ENCODE peak calls at places on chromosomes 12 and 14, in eight cellular contexts. Q, B, F, S, L, T, P and C are unnamed samples.
A peak's percentile ranks its signal among the peaks of the same experiment; 100 is the strongest.

GRCh38 chr12:42126963-42127362 is 17.7 kb downstream of the GXYLT1 start:
- DNase-seq in F (no peak), L (no peak), Q (no peak), P (no peak), T (no peak), S (no peak), B (no peak), C (no peak)

GRCh38 chr12:5984873-5985272 is 39.8 kb upstream of the ANO2 start:
- DNase-seq in S (no peak), F (no peak), Q (no peak), L (no peak), B (no peak), T (no peak), P (no peak), C (no peak)

GRCh38 chr12:19704966-19705365 is 265.7 kb downstream of the AEBP2 start:
- DNase-seq in B (no peak), T (no peak), Q (no peak), P (no peak), F (no peak), L (no peak), S (no peak), C (no peak)

GRCh38 chr12:132143328-132144071 is 619 bp downstream of the DDX51 start:
- DNase-seq in F (no peak), L (no peak), S (peak; percentile 69), Q (no peak), B (no peak), T (no peak), P (no peak), C (peak; percentile 45)

GRCh38 chr12:3432176-3432742 is 58.7 kb upstream of the PRMT8 start:
- DNase-seq in P (no peak), S (no peak), T (no peak), B (no peak), Q (no peak), F (no peak), L (no peak), C (no peak)

GRCh38 chr12:122336015-122336946 is 70.0 kb upstream of the VPS33A start:
- DNase-seq in P (no peak), L (peak; percentile 32), T (peak; percentile 52), Q (no peak), B (no peak), F (peak; percentile 46), S (no peak), C (no peak)

GRCh38 chr12:121514184-121514742 is 66.6 kb downstream of the KDM2B start:
- DNase-seq in P (no peak), L (no peak), F (no peak), S (no peak), Q (no peak), T (no peak), B (no peak), C (no peak)

GRCh38 chr14:66508846-66509621 is 1.1 kb downstream of the GPHN start:
- DNase-seq in T (peak; percentile 25), Q (peak; percentile 49), B (no peak), F (peak; percentile 36), S (peak; percentile 73), P (no peak), L (peak; percentile 22), C (no peak)

DNA sequence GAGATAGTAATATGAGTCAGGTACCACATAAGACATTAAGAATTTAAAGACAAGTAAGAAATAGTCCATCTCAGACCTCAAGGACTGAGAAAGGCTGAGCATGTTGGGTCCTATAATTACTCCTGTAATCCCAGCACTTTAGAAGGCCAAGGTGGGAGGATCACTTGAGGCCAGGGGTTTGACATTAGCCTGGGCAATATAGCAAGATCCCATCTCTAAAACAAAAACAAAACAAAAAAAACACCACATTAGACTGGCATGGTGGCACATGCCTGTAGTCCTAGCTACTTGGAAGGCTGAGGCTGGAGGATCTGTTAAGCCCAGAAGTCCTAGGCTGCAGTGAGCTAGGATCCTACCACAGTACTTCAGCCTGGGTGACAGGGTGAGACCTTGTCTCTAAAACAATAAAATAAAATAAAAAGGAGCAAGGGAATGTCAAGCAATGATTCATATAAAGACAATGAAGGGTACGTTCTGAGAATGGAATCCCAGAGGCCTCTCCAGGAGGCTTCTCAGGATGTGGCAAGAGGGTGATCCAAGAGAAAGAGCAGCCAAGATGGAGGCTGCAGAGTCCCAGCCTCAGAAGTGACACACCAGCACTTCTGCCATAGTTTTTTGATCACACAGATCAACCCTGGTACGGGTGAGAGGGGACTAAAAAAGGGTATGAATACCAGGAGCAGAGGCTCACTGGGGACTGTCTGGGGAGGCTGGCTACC is 206.4 kb downstream of the CRADD start:
- DNase-seq in L (no peak), T (peak; percentile 73), Q (no peak), B (peak; percentile 43), P (peak; percentile 51), F (peak; percentile 42), S (no peak), C (no peak)
- TF ChIP-seq CTCF in L (no peak), T (no peak), Q (no peak), B (no peak), P (no peak), F (no peak), S (no peak), C (no peak)

GRCh38 chr14:69260246-69260978 is 454 bp downstream of the GALNT16 start:
- DNase-seq in L (no peak), P (no peak), T (peak; percentile 19), B (no peak), F (peak; percentile 25), S (no peak), Q (no peak), C (no peak)

GRCh38 chr14:69261761-69262331 is 1.9 kb downstream of the GALNT16 start:
- DNase-seq in S (no peak), L (no peak), P (no peak), F (no peak), Q (no peak), T (no peak), B (no peak), C (no peak)

GRCh38 chr14:69260979-69261605 is 1.1 kb downstream of the GALNT16 start:
- DNase-seq in F (no peak), L (no peak), Q (no peak), B (no peak), P (no peak), S (no peak), T (no peak), C (no peak)

GRCh38 chr14:69259176-69259530 is 805 bp upstream of the GALNT16 start:
- DNase-seq in B (no peak), S (no peak), L (no peak), T (no peak), F (no peak), P (no peak), Q (no peak), C (no peak)

DNA sequence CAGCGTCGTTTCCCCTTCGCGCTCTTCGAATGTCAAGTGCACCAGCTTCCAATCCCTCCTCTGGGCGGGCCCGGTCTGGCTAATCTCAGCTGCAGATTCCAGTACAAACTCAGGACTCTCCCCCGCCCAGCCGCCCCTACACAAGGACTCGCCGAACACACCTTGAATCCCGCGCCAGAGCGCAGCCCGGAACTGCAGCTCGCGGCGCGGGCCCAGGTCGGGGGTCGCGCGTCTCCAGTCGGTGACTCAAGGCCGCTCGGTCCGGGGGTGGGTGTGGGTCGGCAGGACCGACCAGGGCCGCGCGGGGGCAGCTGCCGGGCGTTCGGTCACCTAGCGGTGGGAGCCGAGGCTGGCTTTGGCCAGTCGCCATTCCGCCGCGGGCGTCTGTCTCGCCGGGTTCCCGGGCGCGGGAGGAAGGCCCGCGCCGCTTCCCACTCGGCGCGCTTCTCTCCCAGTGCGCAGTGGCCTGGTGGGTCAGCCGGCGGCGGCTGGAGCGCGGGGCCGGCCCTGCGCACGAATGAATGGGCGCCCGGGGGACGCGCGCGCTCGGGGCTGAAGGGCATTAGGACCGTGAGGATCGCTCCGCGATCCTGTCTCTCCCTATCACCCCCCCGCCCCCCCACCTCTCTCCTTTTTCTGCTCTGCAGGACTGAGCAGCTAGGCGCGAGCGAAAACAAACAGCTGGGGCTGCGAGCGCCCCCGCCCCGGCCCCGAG is at the start of gene GALNT16:
- DNase-seq in P (no peak), F (no peak), L (no peak), S (peak; percentile 69), Q (no peak), B (no peak), T (peak; percentile 33), C (no peak)
- TF ChIP-seq CTCF in P (peak; percentile 15), F (peak; percentile 29), L (no peak), S (peak; percentile 25), Q (no peak), B (peak; percentile 18), T (peak; percentile 26), C (no peak)

GRCh38 chr12:46402861-46403731 is 30.5 kb upstream of the SLC38A2 start:
- DNase-seq in S (no peak), B (no peak), Q (no peak), F (peak; percentile 79), L (no peak), T (no peak), P (no peak), C (no peak)

GRCh38 chr12:46400406-46400805 is 27.8 kb upstream of the SLC38A2 start:
- DNase-seq in B (no peak), P (no peak), L (no peak), S (no peak), T (no peak), Q (no peak), F (peak; percentile 39), C (no peak)

GRCh38 chr12:46402451-46402850 is 29.9 kb upstream of the SLC38A2 start:
- DNase-seq in F (peak; percentile 95), P (peak; percentile 97), T (peak; percentile 88), B (no peak), S (no peak), Q (no peak), L (no peak), C (no peak)

GRCh38 chr12:46403732-46404097 is 31.1 kb upstream of the SLC38A2 start:
- DNase-seq in F (no peak), L (no peak), Q (no peak), P (no peak), T (no peak), B (no peak), S (no peak), C (no peak)

DNA sequence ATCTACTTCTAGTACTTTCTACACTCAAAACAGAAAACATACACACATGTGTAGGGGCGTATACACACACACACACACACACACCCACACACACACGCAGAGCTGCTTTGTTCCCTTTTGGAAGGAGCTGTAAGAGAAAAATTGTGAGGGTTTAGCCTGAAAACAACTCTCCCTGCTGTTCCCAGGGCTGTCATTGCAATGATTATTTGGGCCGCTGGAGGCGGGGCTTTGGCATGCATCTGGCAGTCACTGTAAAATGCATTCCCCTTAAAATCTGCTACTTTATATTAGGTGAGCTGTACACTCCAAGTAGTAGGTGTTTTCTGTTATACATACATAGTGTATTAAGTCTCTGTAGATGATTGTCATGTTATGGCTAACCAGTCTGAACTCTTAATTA is 29.1 kb upstream of the SLC38A2 start:
- DNase-seq in S (no peak), Q (no peak), L (no peak), P (no peak), B (no peak), T (peak; percentile 77), F (peak; percentile 81), C (no peak)
- TF ChIP-seq CTCF in S (peak; percentile 28), Q (peak; percentile 8), L (no peak), P (peak; percentile 30), B (peak; percentile 53), T (peak; percentile 36), F (peak; percentile 34), C (no peak)

GRCh38 chr12:77686760-77687159 is 143.9 kb upstream of the NAV3 start:
- DNase-seq in T (peak; percentile 22), B (peak; percentile 18), Q (no peak), F (peak; percentile 63), L (no peak), P (no peak), S (no peak), C (no peak)

GRCh38 chr12:77685906-77686305 is 144.8 kb upstream of the NAV3 start:
- DNase-seq in P (no peak), Q (no peak), L (no peak), F (peak; percentile 8), B (no peak), T (no peak), S (no peak), C (no peak)

GRCh38 chr12:77682488-77682887 is 148.2 kb upstream of the NAV3 start:
- DNase-seq in Q (no peak), T (no peak), F (no peak), P (no peak), S (no peak), B (no peak), L (no peak), C (no peak)

GRCh38 chr12:77687346-77687745 is 143.3 kb upstream of the NAV3 start:
- DNase-seq in B (no peak), S (no peak), Q (no peak), F (peak; percentile 67), P (peak; percentile 8), L (no peak), T (no peak), C (no peak)

DNA sequence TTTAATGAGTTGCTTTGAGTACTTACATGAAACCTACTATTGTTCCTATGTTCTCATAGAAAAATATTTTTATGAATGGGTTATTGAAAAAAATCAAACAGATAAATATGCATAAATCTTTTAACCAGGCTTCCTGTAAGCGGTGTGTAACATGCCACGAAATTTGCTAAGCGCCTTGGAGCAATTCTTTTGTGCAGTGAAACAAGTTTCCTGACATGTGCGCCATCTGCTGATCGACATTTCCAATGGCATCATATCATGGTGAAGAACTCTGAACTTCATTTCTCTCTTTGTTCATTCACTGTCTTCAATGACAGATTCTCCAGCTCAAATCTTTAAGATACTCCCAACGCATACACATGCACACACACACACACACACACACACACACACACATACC is 145.6 kb upstream of the NAV3 start:
- DNase-seq in L (no peak), Q (no peak), S (no peak), P (peak; percentile 58), T (peak; percentile 86), F (peak; percentile 89), B (peak; percentile 62), C (no peak)
- TF ChIP-seq CTCF in L (no peak), Q (peak; percentile 36), S (peak; percentile 52), P (peak; percentile 70), T (peak; percentile 73), F (peak; percentile 75), B (peak; percentile 77), C (no peak)